ENCODE peak calls at places on chromosome 19, in six cellular contexts. Y is HTR-8/SVneo; D is T-helper 1 cell; T is stimulated activated CD8-positive, alpha-beta memory T cell treated with anti-CD3 and anti-CD28 coated beads, Interleukin-4, amount 100 ng/mL, for 24 hours; J is stimulated activated naive CD8-positive, alpha-beta T cell treated with anti-CD3 and anti-CD28 coated beads, Interleukin-15, amount 100 ng/mL, for 72 hours; R is CD8-positive, alpha-beta T cell. V is an unnamed sample.

GRCh38 chr19:51948979-51949378 is 21.7 kb downstream of the ZNF613 start:
- DNase-seq in Y (no peak), D (no peak), T (no peak), J (no peak), R (no peak), V (no peak)

GRCh38 chr19:10417598-10418280 is 2.6 kb upstream of the PDE4A start:
- DNase-seq in Y (no peak), D (no peak), T (no peak), J (no peak), R (no peak), V (no peak)

GRCh38 chr19:5926641-5927438 is 12.8 kb downstream of the CAPS start:
- DNase-seq in Y (no peak), D (no peak), T (no peak), J (no peak), R (no peak), V (no peak)

GRCh38 chr19:38213911-38214625 is 10.0 kb downstream of the DPF1 start:
- DNase-seq in Y (no peak), D (peak), T (peak), J (peak), R (peak), V (peak)

GRCh38 chr19:48169585-48169973 is 565 bp downstream of the LIG1 start:
- DNase-seq in Y (peak), D (peak), T (peak), J (peak), R (peak), V (peak)

GRCh38 chr19:29680937-29681336 is 15.7 kb downstream of the PLEKHF1 start:
- DNase-seq in Y (no peak), D (no peak), T (no peak), J (no peak), R (no peak), V (no peak)

GRCh38 chr19:53503126-53503525 is 34.8 kb upstream of the ZNF331 start:
- DNase-seq in Y (no peak), D (no peak), T (no peak), J (no peak), R (no peak), V (no peak)

GRCh38 chr19:17172624-17173345 is 42.4 kb upstream of the USE1 start:
- DNase-seq in Y (no peak), D (no peak), T (no peak), J (no peak), R (no peak), V (peak)

GRCh38 chr19:49364083-49364687 is 508 bp downstream of the DKKL1 start:
- DNase-seq in Y (no peak), D (no peak), T (no peak), J (no peak), R (no peak), V (no peak)

GRCh38 chr19:39996218-39996810 is 546 bp upstream of the ZNF546 start:
- DNase-seq in Y (peak), D (no peak), T (no peak), J (peak), R (no peak), V (no peak)

GRCh38 chr19:19056636-19057275 is 7.0 kb upstream of the SLC25A42 start:
- DNase-seq in Y (no peak), D (no peak), T (no peak), J (no peak), R (no peak), V (no peak)

GRCh38 chr19:12723643-12724426 is at the start of gene TNPO2:
- DNase-seq in Y (peak), D (peak), T (peak), J (peak), R (peak), V (peak)

GRCh38 chr19:38173324-38174041 is 50.5 kb downstream of the DPF1 start:
- DNase-seq in Y (no peak), D (no peak), T (no peak), J (no peak), R (no peak), V (no peak)

GRCh38 chr19:16588089-16588823 is 16.0 kb upstream of the SLC35E1 start:
- DNase-seq in Y (no peak), D (peak), T (peak), J (peak), R (peak), V (no peak)

GRCh38 chr19:17829855-17830566 is 8.7 kb upstream of the INSL3 start:
- DNase-seq in Y (no peak), D (no peak), T (no peak), J (no peak), R (no peak), V (peak)

GRCh38 chr19:16825312-16826168 is 3.7 kb upstream of the SIN3B start:
- DNase-seq in Y (no peak), D (no peak), T (no peak), J (no peak), R (no peak), V (no peak)

GRCh38 chr19:4987286-4987685 is 18.4 kb downstream of the KDM4B start:
- DNase-seq in Y (no peak), D (no peak), T (no peak), J (no peak), R (no peak), V (no peak)

GRCh38 chr19:13850910-13851753 is 25.8 kb upstream of the NANOS3 start:
- DNase-seq in Y (peak), D (no peak), T (peak), J (peak), R (peak), V (peak)

GRCh38 chr19:58093071-58093470 is 5.0 kb downstream of the ZSCAN18 start:
- DNase-seq in Y (no peak), D (no peak), T (no peak), J (no peak), R (no peak), V (no peak)

GRCh38 chr19:49957262-49957915 is 3.6 kb downstream of the SIGLEC11 start:
- DNase-seq in Y (no peak), D (no peak), T (no peak), J (no peak), R (no peak), V (no peak)

GRCh38 chr19:2719910-2720776 is 1.0 kb downstream of the DIRAS1 start:
- DNase-seq in Y (no peak), D (no peak), T (no peak), J (no peak), R (no peak), V (no peak)

GRCh38 chr19:56823956-56824355 is 16.6 kb downstream of the PEG3 start:
- DNase-seq in Y (no peak), D (no peak), T (no peak), J (no peak), R (no peak), V (no peak)